ENCODE peak calls at places on chromosomes 2 and 18, in six cellular contexts. Z is adrenal gland, E is A549, D is sigmoid colon, Q is HCT116, A is NB4. C is an unnamed sample.

GRCh38 chr18:47931707-47932103 is 1.2 kb upstream of the SMAD2 start:
- DNase-seq in D (no peak), Q (no peak), A (peak), E (peak), Z (no peak), C (no peak)

GRCh38 chr2:206799083-206799482 is 33.7 kb downstream of the FASTKD2 start:
- DNase-seq in D (no peak), E (no peak), A (peak), Z (no peak), Q (no peak), C (no peak)

GRCh38 chr18:8562914-8563313 is 46.3 kb upstream of the RAB12 start:
- DNase-seq in D (no peak), A (no peak), Q (no peak), E (no peak), Z (no peak), C (no peak)

GRCh38 chr18:46097378-46097852 is 681 bp downstream of the ATP5F1A start:
- DNase-seq in Q (no peak), A (peak), E (no peak), D (no peak), Z (no peak), C (no peak)

GRCh38 chr2:228725031-228725430 is 543.5 kb upstream of the SPHKAP start:
- DNase-seq in A (no peak), D (no peak), Z (no peak), Q (no peak), E (no peak), C (no peak)

GRCh38 chr2:165582409-165582808 is 112.9 kb downstream of the CSRNP3 start:
- DNase-seq in Q (no peak), A (no peak), Z (peak), E (no peak), D (no peak), C (no peak)

GRCh38 chr2:62547849-62548248 is 41.9 kb upstream of the TMEM17 start:
- DNase-seq in E (peak), A (no peak), Z (no peak), Q (no peak), D (no peak), C (no peak)

GRCh38 chr2:187964742-187965141 is 326.9 kb upstream of the GULP1 start:
- DNase-seq in E (no peak), D (no peak), A (no peak), Z (no peak), Q (no peak), C (no peak)

GRCh38 chr2:150371066-150371812 is 116.2 kb downstream of the RND3 start:
- DNase-seq in E (no peak), D (no peak), Q (no peak), A (no peak), Z (no peak), C (no peak)

GRCh38 chr2:239690651-239691631 is 290.1 kb upstream of the HDAC4 start:
- DNase-seq in Q (no peak), Z (no peak), A (no peak), D (no peak), E (no peak), C (peak)

GRCh38 chr2:186480991-186481390 is 5.1 kb upstream of the ZC3H15 start:
- DNase-seq in Z (no peak), Q (no peak), D (no peak), A (no peak), E (no peak), C (no peak)

GRCh38 chr2:176405477-176405876 is 136.2 kb downstream of the MTX2 start:
- DNase-seq in Z (no peak), A (no peak), Q (no peak), E (no peak), D (no peak), C (no peak)

GRCh38 chr2:27009716-27010115 is 23.0 kb upstream of the TMEM214 start:
- DNase-seq in E (no peak), Q (no peak), D (no peak), Z (no peak), A (no peak), C (no peak)

GRCh38 chr18:13105059-13105458 is 113.5 kb upstream of the LDLRAD4 start:
- DNase-seq in D (no peak), A (no peak), E (no peak), Z (no peak), Q (no peak), C (no peak)

GRCh38 chr18:26593365-26594320 is 45.3 kb upstream of the KCTD1 start:
- DNase-seq in Z (no peak), E (no peak), Q (no peak), D (no peak), A (peak), C (no peak)

GRCh38 chr2:132977812-132978529 is 308.0 kb upstream of the LYPD1 start:
- DNase-seq in E (no peak), Q (no peak), D (no peak), A (no peak), Z (no peak), C (no peak)

DNA sequence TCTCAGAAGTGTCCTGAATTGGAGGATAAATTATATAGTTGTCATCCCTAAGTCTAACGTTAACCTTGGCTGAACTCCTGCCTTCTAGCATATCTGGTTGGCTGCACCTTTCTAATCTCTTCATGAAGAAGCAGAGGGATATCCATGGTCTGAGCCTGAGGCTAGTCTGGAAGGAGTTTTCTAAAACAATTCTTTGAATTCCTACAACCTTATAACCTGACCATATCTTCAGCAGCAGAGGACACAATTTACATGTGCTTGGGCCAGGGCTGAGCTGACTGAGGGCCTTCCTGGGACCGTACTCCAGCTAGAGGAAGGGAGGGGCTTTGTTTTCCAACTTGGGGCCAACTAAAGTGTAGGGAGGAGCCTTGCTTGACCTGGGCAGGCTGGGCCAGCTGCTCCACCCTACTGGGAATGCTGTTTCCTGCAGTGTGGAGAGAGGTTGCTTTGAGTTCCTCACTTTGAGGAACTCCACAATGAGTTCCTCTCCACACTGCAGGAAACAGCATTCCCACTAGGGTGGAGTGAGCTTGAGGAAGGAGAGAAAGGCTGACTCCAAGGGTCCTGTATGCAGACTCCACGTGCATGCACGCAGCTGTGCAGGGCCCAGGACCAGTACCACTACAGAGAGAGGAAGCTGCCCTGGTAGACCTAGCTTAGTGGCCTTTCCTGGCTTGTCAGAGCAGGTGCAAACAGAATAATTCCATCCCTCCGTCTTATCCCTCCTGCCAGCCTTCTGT is 19.6 kb downstream of the CEP68 start:
- DNase-seq in D (no peak), E (no peak), A (no peak), Z (no peak), Q (no peak), C (peak)
- TF ChIP-seq POLR2A in D (no peak), E (no peak), A (no peak), Z (no peak), Q (no peak), C (no peak)

DNA sequence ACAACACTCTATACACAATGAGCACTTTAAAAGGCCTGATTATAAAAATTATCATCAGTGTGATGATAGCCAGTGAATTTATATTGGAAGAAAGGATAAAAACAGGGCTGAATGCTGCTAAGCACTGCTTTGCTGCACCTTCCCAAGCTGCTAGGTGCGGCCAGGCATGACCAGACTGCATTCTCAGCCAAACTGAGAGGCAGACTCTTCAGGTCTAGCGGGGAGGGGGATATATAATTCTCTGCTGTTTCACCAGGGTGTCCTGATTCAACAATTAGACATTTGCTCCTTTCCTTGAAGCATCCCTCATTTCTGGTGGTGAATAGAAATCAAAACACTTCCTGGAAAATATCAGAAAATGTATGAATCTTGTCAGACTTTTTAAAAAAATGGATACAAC is 160.8 kb downstream of the DTNA start:
- DNase-seq in Z (no peak), E (no peak), D (no peak), Q (no peak), A (no peak), C (no peak)
- TF ChIP-seq CTCF in Z (no peak), E (no peak), D (no peak), Q (no peak), A (no peak), C (no peak)

DNA sequence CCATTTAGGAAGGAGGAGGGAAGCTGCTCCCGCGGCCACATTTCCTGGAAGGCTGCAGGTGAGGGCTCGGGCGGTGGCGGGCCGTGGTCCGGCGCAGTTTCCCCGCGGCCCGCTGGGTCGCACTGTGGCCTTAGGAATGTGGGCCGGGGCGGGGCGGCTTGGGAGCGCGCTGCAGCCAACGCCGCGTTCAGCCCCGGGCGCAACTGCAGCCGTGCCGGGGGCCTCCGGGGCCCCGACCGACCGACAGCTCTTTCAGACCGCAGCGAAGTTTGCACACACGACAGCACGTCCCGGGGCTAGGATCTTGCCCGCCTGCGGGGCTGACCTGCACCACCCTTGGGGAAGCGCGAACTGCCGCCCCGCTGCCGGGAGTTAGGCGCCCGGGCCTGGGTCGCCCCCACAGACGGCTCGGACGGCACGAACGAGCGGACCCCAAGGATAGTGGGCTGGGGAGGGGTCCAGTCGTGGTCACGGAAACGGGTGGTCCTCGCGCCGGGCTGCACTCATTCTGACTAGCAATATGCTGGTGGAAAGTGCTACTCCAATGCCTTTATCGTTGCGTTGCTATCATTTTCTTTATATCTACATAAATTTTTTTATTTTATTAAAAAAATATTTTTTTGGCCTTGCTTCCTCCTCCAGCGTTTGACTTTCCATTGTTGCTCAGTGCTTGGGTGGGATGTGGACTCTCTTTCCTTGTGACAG is 70.0 kb upstream of the DLX2 start:
- DNase-seq in Q (peak), Z (peak), D (peak), E (peak), A (peak), C (no peak)
- TF ChIP-seq POLR2A in Q (no peak), Z (no peak), D (no peak), E (no peak), A (peak), C (no peak)

GRCh38 chr2:226873051-226873620 is 37.3 kb downstream of the RHBDD1 start:
- DNase-seq in E (no peak), Z (no peak), D (no peak), Q (no peak), A (peak), C (no peak)
- TF ChIP-seq CTCF in E (no peak), Z (no peak), D (no peak), Q (no peak), A (no peak), C (no peak)

GRCh38 chr2:101249826-101250225 is 2.9 kb upstream of the CNOT11 start:
- DNase-seq in Z (no peak), E (no peak), D (no peak), Q (no peak), A (no peak), C (no peak)

GRCh38 chr2:101251844-101252407 is 760 bp upstream of the CNOT11 start:
- DNase-seq in Q (peak), Z (no peak), A (peak), E (peak), D (no peak), C (no peak)

GRCh38 chr2:101253013-101253712 is 477 bp downstream of the CNOT11 start:
- DNase-seq in Q (no peak), D (peak), A (peak), Z (peak), E (peak), C (peak)

GRCh38 chr2:101253713-101254085 is 1.0 kb downstream of the CNOT11 start:
- DNase-seq in Z (no peak), A (peak), D (no peak), E (no peak), Q (no peak), C (no peak)

DNA sequence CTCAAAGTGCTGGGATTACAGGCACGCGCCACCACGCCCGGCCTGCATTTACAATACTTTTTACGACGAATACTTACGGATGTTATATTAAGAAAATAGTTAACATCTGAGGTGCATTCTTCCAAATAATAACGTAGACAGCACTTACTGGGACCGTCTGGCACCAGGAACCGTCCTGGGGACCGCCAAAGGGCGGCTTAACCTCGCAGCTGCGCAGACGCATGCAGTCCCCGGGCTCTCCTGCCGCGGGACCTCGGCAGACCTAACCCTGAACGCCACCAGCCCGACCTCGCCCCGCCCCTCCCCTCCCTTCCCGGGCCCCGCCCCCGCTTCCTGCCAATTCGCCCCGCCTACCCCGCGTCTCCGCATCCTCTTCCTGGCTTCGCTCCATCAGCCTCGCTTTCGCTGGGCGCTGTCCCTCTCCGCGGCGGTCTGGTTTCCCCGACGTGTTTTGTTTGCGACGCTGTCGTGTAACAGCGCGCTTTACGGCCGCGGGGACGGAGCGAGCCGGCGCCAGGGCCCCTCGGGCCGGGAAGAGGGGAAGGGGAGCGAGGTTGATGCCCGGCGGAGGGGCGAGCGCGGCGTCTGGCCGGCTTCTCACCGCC is at the start of gene CNOT11:
- DNase-seq in E (peak), Z (peak), Q (peak), A (peak), D (peak), C (peak)
- TF ChIP-seq POLR2A in E (peak), Z (peak), Q (peak), A (peak), D (peak), C (peak)

GRCh38 chr18:2192562-2192961 is 378.7 kb downstream of the METTL4 start:
- DNase-seq in Z (no peak), Q (no peak), E (no peak), A (no peak), D (no peak), C (no peak)
- TF ChIP-seq CTCF in Z (no peak), Q (no peak), E (no peak), A (no peak), D (no peak), C (no peak)

GRCh38 chr18:35267161-35267651 is 22.8 kb downstream of the ZSCAN30 start:
- DNase-seq in Q (no peak), Z (peak), D (peak), E (no peak), A (no peak), C (peak)
- TF ChIP-seq POLR2A in Q (no peak), Z (no peak), D (peak), E (no peak), A (no peak), C (no peak)